ENCODE peak calls at places on chromosomes 6 and 20, in ten cellular contexts. One of them, this sample, is unnamed.
A peak's percentile ranks its signal among the peaks of the same experiment; 100 is the strongest.

GRCh38 chr6:3081965-3082364 is 13.7 kb downstream of the RIPK1 start:
- DNase-seq in GM12878: no peak
- DNase-seq in mammary epithelial cell: no peak
- DNase-seq in endothelial cell of umbilical vein: no peak
- DNase-seq in fibroblast of lung: no peak
- DNase-seq in MM.1S: no peak
- DNase-seq in IMR-90: no peak
- DNase-seq in mesenchymal stem cell: no peak
- DNase-seq in PC-3: no peak
- DNase-seq in GM23248: no peak
- DNase-seq in this sample: no peak

GRCh38 chr6:152048921-152049320 is 241.4 kb downstream of the ESR1 start:
- DNase-seq in GM12878: no peak
- DNase-seq in mammary epithelial cell: no peak
- DNase-seq in endothelial cell of umbilical vein: no peak
- DNase-seq in fibroblast of lung: no peak
- DNase-seq in MM.1S: no peak
- DNase-seq in IMR-90: no peak
- DNase-seq in mesenchymal stem cell: no peak
- DNase-seq in PC-3: no peak
- DNase-seq in GM23248: no peak
- DNase-seq in this sample: no peak

GRCh38 chr6:110628330-110628729 is 151.9 kb upstream of the SLC22A16 start:
- DNase-seq in GM12878: no peak
- DNase-seq in mammary epithelial cell: peak; percentile 69
- DNase-seq in endothelial cell of umbilical vein: no peak
- DNase-seq in fibroblast of lung: peak; percentile 78
- DNase-seq in MM.1S: no peak
- DNase-seq in IMR-90: peak; percentile 91
- DNase-seq in mesenchymal stem cell: peak; percentile 76
- DNase-seq in PC-3: peak; percentile 63
- DNase-seq in GM23248: peak; percentile 85
- DNase-seq in this sample: no peak

GRCh38 chr20:25282034-25282781 is 34.3 kb downstream of the PYGB start:
- DNase-seq in GM12878: no peak
- DNase-seq in mammary epithelial cell: no peak
- DNase-seq in endothelial cell of umbilical vein: no peak
- DNase-seq in fibroblast of lung: no peak
- DNase-seq in MM.1S: peak; percentile 60
- DNase-seq in IMR-90: no peak
- DNase-seq in mesenchymal stem cell: no peak
- DNase-seq in PC-3: no peak
- DNase-seq in GM23248: no peak
- DNase-seq in this sample: no peak

GRCh38 chr6:91088515-91088914 is 501.6 kb upstream of the MAP3K7 start:
- DNase-seq in GM12878: no peak
- DNase-seq in mammary epithelial cell: no peak
- DNase-seq in endothelial cell of umbilical vein: no peak
- DNase-seq in fibroblast of lung: no peak
- DNase-seq in MM.1S: no peak
- DNase-seq in IMR-90: no peak
- DNase-seq in mesenchymal stem cell: no peak
- DNase-seq in PC-3: no peak
- DNase-seq in GM23248: no peak
- DNase-seq in this sample: no peak

GRCh38 chr6:168054663-168055560 is 24.1 kb downstream of the FRMD1 start:
- DNase-seq in GM12878: no peak
- DNase-seq in mammary epithelial cell: no peak
- DNase-seq in endothelial cell of umbilical vein: no peak
- DNase-seq in fibroblast of lung: no peak
- DNase-seq in MM.1S: no peak
- DNase-seq in IMR-90: no peak
- DNase-seq in mesenchymal stem cell: no peak
- DNase-seq in PC-3: no peak
- DNase-seq in GM23248: no peak
- DNase-seq in this sample: no peak

GRCh38 chr20:62032606-62033368 is 32.9 kb downstream of the TAF4 start:
- DNase-seq in GM12878: no peak
- DNase-seq in mammary epithelial cell: no peak
- DNase-seq in endothelial cell of umbilical vein: no peak
- DNase-seq in fibroblast of lung: no peak
- DNase-seq in MM.1S: no peak
- DNase-seq in IMR-90: no peak
- DNase-seq in mesenchymal stem cell: no peak
- DNase-seq in PC-3: no peak
- DNase-seq in GM23248: peak; percentile 55
- DNase-seq in this sample: no peak

GRCh38 chr6:21850682-21851081 is 257.1 kb downstream of the SOX4 start:
- DNase-seq in GM12878: no peak
- DNase-seq in mammary epithelial cell: no peak
- DNase-seq in endothelial cell of umbilical vein: no peak
- DNase-seq in fibroblast of lung: no peak
- DNase-seq in MM.1S: no peak
- DNase-seq in IMR-90: no peak
- DNase-seq in mesenchymal stem cell: no peak
- DNase-seq in PC-3: no peak
- DNase-seq in GM23248: no peak
- DNase-seq in this sample: no peak

GRCh38 chr20:33653218-33653899 is 8.8 kb upstream of the C20orf144 start:
- DNase-seq in GM12878: no peak
- DNase-seq in mammary epithelial cell: peak; percentile 34
- DNase-seq in endothelial cell of umbilical vein: peak; percentile 67
- DNase-seq in fibroblast of lung: peak; percentile 46
- DNase-seq in MM.1S: no peak
- DNase-seq in IMR-90: peak; percentile 66
- DNase-seq in mesenchymal stem cell: peak; percentile 69
- DNase-seq in PC-3: peak; percentile 69
- DNase-seq in GM23248: peak; percentile 78
- DNase-seq in this sample: peak; percentile 90

GRCh38 chr20:4160761-4161305 is 145.5 kb upstream of the RNF24 start:
- DNase-seq in GM12878: no peak
- DNase-seq in mammary epithelial cell: no peak
- DNase-seq in endothelial cell of umbilical vein: no peak
- DNase-seq in fibroblast of lung: peak; percentile 69
- DNase-seq in MM.1S: peak; percentile 77
- DNase-seq in IMR-90: peak; percentile 54
- DNase-seq in mesenchymal stem cell: peak; percentile 87
- DNase-seq in PC-3: peak; percentile 38
- DNase-seq in GM23248: no peak
- DNase-seq in this sample: peak; percentile 39

GRCh38 chr6:74742793-74743508 is 462.9 kb downstream of the COL12A1 start:
- DNase-seq in GM12878: no peak
- DNase-seq in mammary epithelial cell: no peak
- DNase-seq in endothelial cell of umbilical vein: no peak
- DNase-seq in fibroblast of lung: no peak
- DNase-seq in MM.1S: no peak
- DNase-seq in IMR-90: no peak
- DNase-seq in mesenchymal stem cell: no peak
- DNase-seq in PC-3: peak; percentile 42
- DNase-seq in GM23248: no peak
- DNase-seq in this sample: no peak
- H2AFZ ChIP-seq in GM12878: no peak overlapping the region
- H2AFZ ChIP-seq in mammary epithelial cell: no peak overlapping the region
- H2AFZ ChIP-seq in endothelial cell of umbilical vein: no peak overlapping the region
- H2AFZ ChIP-seq in fibroblast of lung: no peak overlapping the region
- H2AFZ ChIP-seq in MM.1S: no peak overlapping the region
- H2AFZ ChIP-seq in IMR-90: no peak overlapping the region
- H2AFZ ChIP-seq in mesenchymal stem cell: no peak overlapping the region
- H2AFZ ChIP-seq in PC-3: no peak overlapping the region
- H2AFZ ChIP-seq in GM23248: no peak overlapping the region
- H2AFZ ChIP-seq in this sample: no peak overlapping the region

GRCh38 chr6:169251822-169252804 is 1.5 kb downstream of the THBS2 start:
- DNase-seq in GM12878: no peak
- DNase-seq in mammary epithelial cell: no peak
- DNase-seq in endothelial cell of umbilical vein: no peak
- DNase-seq in fibroblast of lung: no peak
- DNase-seq in MM.1S: no peak
- DNase-seq in IMR-90: no peak
- DNase-seq in mesenchymal stem cell: no peak
- DNase-seq in PC-3: no peak
- DNase-seq in GM23248: peak; percentile 49
- DNase-seq in this sample: peak; percentile 61
- H2AFZ ChIP-seq in GM12878: no peak overlapping the region
- H2AFZ ChIP-seq in mammary epithelial cell: no peak overlapping the region
- H2AFZ ChIP-seq in endothelial cell of umbilical vein: no peak overlapping the region
- H2AFZ ChIP-seq in fibroblast of lung: no peak overlapping the region
- H2AFZ ChIP-seq in MM.1S: no peak overlapping the region
- H2AFZ ChIP-seq in IMR-90: peak overlapping the region; percentile 54
- H2AFZ ChIP-seq in mesenchymal stem cell: no peak overlapping the region
- H2AFZ ChIP-seq in PC-3: no peak overlapping the region
- H2AFZ ChIP-seq in GM23248: peak overlapping the region; percentile 83
- H2AFZ ChIP-seq in this sample: no peak overlapping the region

DNA sequence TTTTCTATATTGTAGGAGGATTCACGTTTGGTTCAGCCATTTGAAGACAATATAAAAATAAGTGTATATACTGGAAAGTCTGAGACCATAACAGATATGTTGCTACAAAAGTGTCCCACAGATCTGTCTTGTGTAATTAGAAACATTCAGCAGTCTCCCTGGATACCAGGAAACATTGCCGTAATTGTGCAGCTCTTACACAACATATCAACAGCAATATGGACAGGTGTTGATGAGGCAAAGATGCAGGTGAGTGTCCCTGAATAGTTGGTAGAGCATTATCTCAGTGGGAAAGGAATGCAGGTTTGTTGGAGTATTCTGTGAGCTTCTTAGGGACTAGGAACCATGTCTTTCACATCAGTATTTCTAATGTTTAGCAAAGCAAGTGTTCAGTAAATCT is 18.3 kb upstream of the ADGRF4 start:
- DNase-seq in GM12878: no peak
- DNase-seq in mammary epithelial cell: peak; percentile 51
- DNase-seq in endothelial cell of umbilical vein: no peak
- DNase-seq in fibroblast of lung: no peak
- DNase-seq in MM.1S: no peak
- DNase-seq in IMR-90: no peak
- DNase-seq in mesenchymal stem cell: no peak
- DNase-seq in PC-3: no peak
- DNase-seq in GM23248: no peak
- DNase-seq in this sample: no peak
- H2AFZ ChIP-seq in GM12878: no peak overlapping the region
- H2AFZ ChIP-seq in mammary epithelial cell: no peak overlapping the region
- H2AFZ ChIP-seq in endothelial cell of umbilical vein: no peak overlapping the region
- H2AFZ ChIP-seq in fibroblast of lung: no peak overlapping the region
- H2AFZ ChIP-seq in MM.1S: no peak overlapping the region
- H2AFZ ChIP-seq in IMR-90: no peak overlapping the region
- H2AFZ ChIP-seq in mesenchymal stem cell: no peak overlapping the region
- H2AFZ ChIP-seq in PC-3: no peak overlapping the region
- H2AFZ ChIP-seq in GM23248: no peak overlapping the region
- H2AFZ ChIP-seq in this sample: no peak overlapping the region

GRCh38 chr6:56343295-56343694 is 95.9 kb upstream of the COL21A1 start:
- DNase-seq in GM12878: no peak
- DNase-seq in mammary epithelial cell: no peak
- DNase-seq in endothelial cell of umbilical vein: no peak
- DNase-seq in fibroblast of lung: no peak
- DNase-seq in MM.1S: no peak
- DNase-seq in IMR-90: no peak
- DNase-seq in mesenchymal stem cell: no peak
- DNase-seq in PC-3: no peak
- DNase-seq in GM23248: no peak
- DNase-seq in this sample: no peak
- H2AFZ ChIP-seq in GM12878: no peak overlapping the region
- H2AFZ ChIP-seq in mammary epithelial cell: no peak overlapping the region
- H2AFZ ChIP-seq in endothelial cell of umbilical vein: no peak overlapping the region
- H2AFZ ChIP-seq in fibroblast of lung: no peak overlapping the region
- H2AFZ ChIP-seq in MM.1S: no peak overlapping the region
- H2AFZ ChIP-seq in IMR-90: no peak overlapping the region
- H2AFZ ChIP-seq in mesenchymal stem cell: no peak overlapping the region
- H2AFZ ChIP-seq in PC-3: no peak overlapping the region
- H2AFZ ChIP-seq in GM23248: no peak overlapping the region
- H2AFZ ChIP-seq in this sample: peak overlapping the region; percentile 90

DNA sequence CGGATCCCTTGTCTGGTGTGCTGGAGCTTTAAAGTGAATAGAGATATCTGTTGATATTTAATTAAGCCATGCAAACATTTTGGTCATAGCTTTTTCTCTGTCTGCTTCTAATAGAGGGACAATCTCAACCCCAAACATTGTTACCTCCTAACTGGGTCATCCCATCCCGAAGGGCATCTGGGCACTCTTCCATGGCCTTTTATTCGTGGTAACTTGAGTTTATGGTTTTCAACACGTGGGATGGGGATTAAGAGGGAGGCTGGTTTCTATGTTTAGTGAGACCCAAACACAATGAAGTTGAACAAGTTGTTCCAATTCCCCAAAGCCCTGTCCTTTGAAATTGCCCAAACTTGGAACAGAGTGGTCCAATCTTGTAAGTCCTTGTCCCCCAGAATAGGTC is 1.4 kb upstream of the ENPP5 start:
- DNase-seq in GM12878: no peak
- DNase-seq in mammary epithelial cell: no peak
- DNase-seq in endothelial cell of umbilical vein: no peak
- DNase-seq in fibroblast of lung: no peak
- DNase-seq in MM.1S: no peak
- DNase-seq in IMR-90: no peak
- DNase-seq in mesenchymal stem cell: no peak
- DNase-seq in PC-3: no peak
- DNase-seq in GM23248: no peak
- DNase-seq in this sample: no peak
- H2AFZ ChIP-seq in GM12878: no peak overlapping the region
- H2AFZ ChIP-seq in mammary epithelial cell: no peak overlapping the region
- H2AFZ ChIP-seq in endothelial cell of umbilical vein: no peak overlapping the region
- H2AFZ ChIP-seq in fibroblast of lung: no peak overlapping the region
- H2AFZ ChIP-seq in MM.1S: no peak overlapping the region
- H2AFZ ChIP-seq in IMR-90: no peak overlapping the region
- H2AFZ ChIP-seq in mesenchymal stem cell: no peak overlapping the region
- H2AFZ ChIP-seq in PC-3: no peak overlapping the region
- H2AFZ ChIP-seq in GM23248: no peak overlapping the region
- H2AFZ ChIP-seq in this sample: peak overlapping the region; percentile 35

GRCh38 chr6:166534658-166535406 is 51.6 kb downstream of the RAMACL start:
- DNase-seq in GM12878: no peak
- DNase-seq in mammary epithelial cell: no peak
- DNase-seq in endothelial cell of umbilical vein: no peak
- DNase-seq in fibroblast of lung: no peak
- DNase-seq in MM.1S: no peak
- DNase-seq in IMR-90: no peak
- DNase-seq in mesenchymal stem cell: no peak
- DNase-seq in PC-3: no peak
- DNase-seq in GM23248: no peak
- DNase-seq in this sample: no peak
- H2AFZ ChIP-seq in GM12878: no peak overlapping the region
- H2AFZ ChIP-seq in mammary epithelial cell: no peak overlapping the region
- H2AFZ ChIP-seq in endothelial cell of umbilical vein: no peak overlapping the region
- H2AFZ ChIP-seq in fibroblast of lung: no peak overlapping the region
- H2AFZ ChIP-seq in MM.1S: no peak overlapping the region
- H2AFZ ChIP-seq in IMR-90: no peak overlapping the region
- H2AFZ ChIP-seq in mesenchymal stem cell: no peak overlapping the region
- H2AFZ ChIP-seq in PC-3: no peak overlapping the region
- H2AFZ ChIP-seq in GM23248: no peak overlapping the region
- H2AFZ ChIP-seq in this sample: no peak overlapping the region

This sample was measured in GM23338.